ENCODE peak calls at places on chromosomes 3 and 15, in seven cellular contexts. One of them, this sample, is unnamed.

GRCh38 chr15:33675246-33675645 is 293.1 kb upstream of the CHRM5 start:
- DNase-seq in HEK293T: peak
- DNase-seq in AG04450: no peak
- DNase-seq in CD4-positive, CD25-positive, alpha-beta regulatory T cell: no peak
- DNase-seq in iris pigment epithelial cell: peak
- DNase-seq in NCI-H1105: no peak
- DNase-seq in GM19239: peak
- DNase-seq in this sample: no peak

GRCh38 chr3:180870008-180870733 is 42.3 kb upstream of the FXR1 start:
- DNase-seq in HEK293T: no peak
- DNase-seq in AG04450: no peak
- DNase-seq in CD4-positive, CD25-positive, alpha-beta regulatory T cell: no peak
- DNase-seq in iris pigment epithelial cell: no peak
- DNase-seq in NCI-H1105: no peak
- DNase-seq in GM19239: no peak
- DNase-seq in this sample: no peak

GRCh38 chr3:78913711-78914110 is 854.1 kb downstream of the ROBO1 start:
- DNase-seq in HEK293T: no peak
- DNase-seq in AG04450: no peak
- DNase-seq in CD4-positive, CD25-positive, alpha-beta regulatory T cell: no peak
- DNase-seq in iris pigment epithelial cell: no peak
- DNase-seq in NCI-H1105: no peak
- DNase-seq in GM19239: no peak
- DNase-seq in this sample: no peak

GRCh38 chr15:30953731-30954378 is 37.6 kb downstream of the MTMR10 start:
- DNase-seq in HEK293T: no peak
- DNase-seq in AG04450: peak
- DNase-seq in CD4-positive, CD25-positive, alpha-beta regulatory T cell: no peak
- DNase-seq in iris pigment epithelial cell: peak
- DNase-seq in NCI-H1105: no peak
- DNase-seq in GM19239: no peak
- DNase-seq in this sample: no peak

GRCh38 chr3:163056874-163057497 is 1560.4 kb downstream of the OTOL1 start:
- DNase-seq in HEK293T: peak
- DNase-seq in AG04450: peak
- DNase-seq in CD4-positive, CD25-positive, alpha-beta regulatory T cell: no peak
- DNase-seq in iris pigment epithelial cell: peak
- DNase-seq in NCI-H1105: peak
- DNase-seq in GM19239: peak
- DNase-seq in this sample: peak

GRCh38 chr3:42674151-42674550 is 11.2 kb upstream of the KLHL40 start:
- DNase-seq in HEK293T: no peak
- DNase-seq in AG04450: no peak
- DNase-seq in CD4-positive, CD25-positive, alpha-beta regulatory T cell: no peak
- DNase-seq in iris pigment epithelial cell: peak
- DNase-seq in NCI-H1105: no peak
- DNase-seq in GM19239: no peak
- DNase-seq in this sample: no peak

GRCh38 chr15:100812802-100813201 is 66.8 kb upstream of the ALDH1A3 start:
- DNase-seq in HEK293T: no peak
- DNase-seq in AG04450: no peak
- DNase-seq in CD4-positive, CD25-positive, alpha-beta regulatory T cell: no peak
- DNase-seq in iris pigment epithelial cell: no peak
- DNase-seq in NCI-H1105: no peak
- DNase-seq in GM19239: no peak
- DNase-seq in this sample: no peak

GRCh38 chr3:183100376-183100775 is 1.1 kb upstream of the MCCC1 start:
- DNase-seq in HEK293T: no peak
- DNase-seq in AG04450: no peak
- DNase-seq in CD4-positive, CD25-positive, alpha-beta regulatory T cell: no peak
- DNase-seq in iris pigment epithelial cell: peak
- DNase-seq in NCI-H1105: no peak
- DNase-seq in GM19239: no peak
- DNase-seq in this sample: no peak

GRCh38 chr3:56929809-56930615 is 128.3 kb upstream of the ARHGEF3 start:
- DNase-seq in HEK293T: no peak
- DNase-seq in AG04450: no peak
- DNase-seq in CD4-positive, CD25-positive, alpha-beta regulatory T cell: no peak
- DNase-seq in iris pigment epithelial cell: no peak
- DNase-seq in NCI-H1105: no peak
- DNase-seq in GM19239: no peak
- DNase-seq in this sample: no peak

GRCh38 chr15:60889506-60889905 is 339.6 kb downstream of the RORA start:
- DNase-seq in HEK293T: no peak
- DNase-seq in AG04450: no peak
- DNase-seq in CD4-positive, CD25-positive, alpha-beta regulatory T cell: no peak
- DNase-seq in iris pigment epithelial cell: no peak
- DNase-seq in NCI-H1105: no peak
- DNase-seq in GM19239: no peak
- DNase-seq in this sample: no peak

GRCh38 chr3:124441766-124442165 is 288.5 kb upstream of the UMPS start:
- DNase-seq in HEK293T: no peak
- DNase-seq in AG04450: no peak
- DNase-seq in CD4-positive, CD25-positive, alpha-beta regulatory T cell: no peak
- DNase-seq in iris pigment epithelial cell: no peak
- DNase-seq in NCI-H1105: no peak
- DNase-seq in GM19239: no peak
- DNase-seq in this sample: no peak

GRCh38 chr3:12239301-12239700 is 49.6 kb upstream of the PPARG start:
- DNase-seq in HEK293T: no peak
- DNase-seq in AG04450: no peak
- DNase-seq in CD4-positive, CD25-positive, alpha-beta regulatory T cell: no peak
- DNase-seq in iris pigment epithelial cell: no peak
- DNase-seq in NCI-H1105: no peak
- DNase-seq in GM19239: no peak
- DNase-seq in this sample: no peak

GRCh38 chr15:38896652-38897051 is 332.0 kb upstream of the RASGRP1 start:
- DNase-seq in HEK293T: no peak
- DNase-seq in AG04450: no peak
- DNase-seq in CD4-positive, CD25-positive, alpha-beta regulatory T cell: no peak
- DNase-seq in iris pigment epithelial cell: peak
- DNase-seq in NCI-H1105: no peak
- DNase-seq in GM19239: no peak
- DNase-seq in this sample: no peak

GRCh38 chr3:58132850-58133249 is 77.9 kb downstream of the DNASE1L3 start:
- DNase-seq in HEK293T: no peak
- DNase-seq in AG04450: no peak
- DNase-seq in CD4-positive, CD25-positive, alpha-beta regulatory T cell: no peak
- DNase-seq in iris pigment epithelial cell: no peak
- DNase-seq in NCI-H1105: no peak
- DNase-seq in GM19239: no peak
- DNase-seq in this sample: no peak

GRCh38 chr3:48897401-48898376 is 993 bp downstream of the SLC25A20 start:
- DNase-seq in HEK293T: no peak
- DNase-seq in AG04450: no peak
- DNase-seq in CD4-positive, CD25-positive, alpha-beta regulatory T cell: no peak
- DNase-seq in iris pigment epithelial cell: no peak
- DNase-seq in NCI-H1105: no peak
- DNase-seq in GM19239: no peak
- DNase-seq in this sample: peak

GRCh38 chr3:138493804-138494606 is 59.6 kb downstream of the ESYT3 start:
- DNase-seq in HEK293T: no peak
- DNase-seq in AG04450: peak
- DNase-seq in CD4-positive, CD25-positive, alpha-beta regulatory T cell: no peak
- DNase-seq in iris pigment epithelial cell: peak
- DNase-seq in NCI-H1105: no peak
- DNase-seq in GM19239: no peak
- DNase-seq in this sample: no peak

GRCh38 chr3:141093397-141093796 is 42.2 kb downstream of the SPSB4 start:
- DNase-seq in HEK293T: no peak
- DNase-seq in AG04450: no peak
- DNase-seq in CD4-positive, CD25-positive, alpha-beta regulatory T cell: no peak
- DNase-seq in iris pigment epithelial cell: no peak
- DNase-seq in NCI-H1105: no peak
- DNase-seq in GM19239: no peak
- DNase-seq in this sample: no peak

GRCh38 chr3:30770387-30770786 is 124.1 kb downstream of the GADL1 start:
- DNase-seq in HEK293T: no peak
- DNase-seq in AG04450: peak
- DNase-seq in CD4-positive, CD25-positive, alpha-beta regulatory T cell: no peak
- DNase-seq in iris pigment epithelial cell: peak
- DNase-seq in NCI-H1105: no peak
- DNase-seq in GM19239: no peak
- DNase-seq in this sample: no peak

GRCh38 chr15:85531083-85531482 is 150.7 kb downstream of the AKAP13 start:
- DNase-seq in HEK293T: no peak
- DNase-seq in AG04450: peak
- DNase-seq in CD4-positive, CD25-positive, alpha-beta regulatory T cell: no peak
- DNase-seq in iris pigment epithelial cell: peak
- DNase-seq in NCI-H1105: no peak
- DNase-seq in GM19239: no peak
- DNase-seq in this sample: no peak

GRCh38 chr3:72487078-72487765 is 361.0 kb downstream of the SHQ1 start:
- DNase-seq in HEK293T: peak
- DNase-seq in AG04450: peak
- DNase-seq in CD4-positive, CD25-positive, alpha-beta regulatory T cell: no peak
- DNase-seq in iris pigment epithelial cell: peak
- DNase-seq in NCI-H1105: no peak
- DNase-seq in GM19239: no peak
- DNase-seq in this sample: no peak

GRCh38 chr3:36842275-36842674 is 77.9 kb upstream of the DCLK3 start:
- DNase-seq in HEK293T: no peak
- DNase-seq in AG04450: no peak
- DNase-seq in CD4-positive, CD25-positive, alpha-beta regulatory T cell: no peak
- DNase-seq in iris pigment epithelial cell: no peak
- DNase-seq in NCI-H1105: no peak
- DNase-seq in GM19239: no peak
- DNase-seq in this sample: peak

GRCh38 chr15:65819563-65819960 is 27.5 kb upstream of the DENND4A start:
- DNase-seq in HEK293T: no peak
- DNase-seq in AG04450: no peak
- DNase-seq in CD4-positive, CD25-positive, alpha-beta regulatory T cell: no peak
- DNase-seq in iris pigment epithelial cell: peak
- DNase-seq in NCI-H1105: peak
- DNase-seq in GM19239: no peak
- DNase-seq in this sample: no peak

GRCh38 chr3:62607287-62608029 is 234.1 kb upstream of the FEZF2 start:
- DNase-seq in HEK293T: no peak
- DNase-seq in AG04450: no peak
- DNase-seq in CD4-positive, CD25-positive, alpha-beta regulatory T cell: no peak
- DNase-seq in iris pigment epithelial cell: peak
- DNase-seq in NCI-H1105: no peak
- DNase-seq in GM19239: no peak
- DNase-seq in this sample: no peak

GRCh38 chr3:52005571-52005986 is 9.9 kb upstream of the RPL29 start:
- DNase-seq in HEK293T: no peak
- DNase-seq in AG04450: peak
- DNase-seq in CD4-positive, CD25-positive, alpha-beta regulatory T cell: no peak
- DNase-seq in iris pigment epithelial cell: peak
- DNase-seq in NCI-H1105: peak
- DNase-seq in GM19239: no peak
- DNase-seq in this sample: no peak

GRCh38 chr3:172029425-172030128 is 9.8 kb upstream of the FNDC3B start:
- DNase-seq in HEK293T: no peak
- DNase-seq in AG04450: no peak
- DNase-seq in CD4-positive, CD25-positive, alpha-beta regulatory T cell: no peak
- DNase-seq in iris pigment epithelial cell: no peak
- DNase-seq in NCI-H1105: no peak
- DNase-seq in GM19239: no peak
- DNase-seq in this sample: no peak

GRCh38 chr15:51198701-51199253 is 104.1 kb upstream of the TNFAIP8L3 start:
- DNase-seq in HEK293T: no peak
- DNase-seq in AG04450: no peak
- DNase-seq in CD4-positive, CD25-positive, alpha-beta regulatory T cell: no peak
- DNase-seq in iris pigment epithelial cell: no peak
- DNase-seq in NCI-H1105: no peak
- DNase-seq in GM19239: no peak
- DNase-seq in this sample: no peak

GRCh38 chr15:80568876-80569605 is 126.1 kb upstream of the ABHD17C start:
- DNase-seq in HEK293T: no peak
- DNase-seq in AG04450: no peak
- DNase-seq in CD4-positive, CD25-positive, alpha-beta regulatory T cell: no peak
- DNase-seq in iris pigment epithelial cell: no peak
- DNase-seq in NCI-H1105: no peak
- DNase-seq in GM19239: no peak
- DNase-seq in this sample: no peak

GRCh38 chr15:48671381-48672022 is 26.0 kb upstream of the FBN1 start:
- DNase-seq in HEK293T: no peak
- DNase-seq in AG04450: peak
- DNase-seq in CD4-positive, CD25-positive, alpha-beta regulatory T cell: no peak
- DNase-seq in iris pigment epithelial cell: peak
- DNase-seq in NCI-H1105: no peak
- DNase-seq in GM19239: no peak
- DNase-seq in this sample: no peak

GRCh38 chr3:194521514-194522260 is 34.9 kb upstream of the ATP13A3 start:
- DNase-seq in HEK293T: no peak
- DNase-seq in AG04450: no peak
- DNase-seq in CD4-positive, CD25-positive, alpha-beta regulatory T cell: no peak
- DNase-seq in iris pigment epithelial cell: peak
- DNase-seq in NCI-H1105: no peak
- DNase-seq in GM19239: no peak
- DNase-seq in this sample: no peak

GRCh38 chr3:189995129-189995528 is 125.6 kb downstream of the P3H2 start:
- DNase-seq in HEK293T: no peak
- DNase-seq in AG04450: no peak
- DNase-seq in CD4-positive, CD25-positive, alpha-beta regulatory T cell: no peak
- DNase-seq in iris pigment epithelial cell: peak
- DNase-seq in NCI-H1105: no peak
- DNase-seq in GM19239: no peak
- DNase-seq in this sample: no peak

GRCh38 chr3:197298858-197299854 is 744 bp upstream of the DLG1 start:
- DNase-seq in HEK293T: peak
- DNase-seq in AG04450: no peak
- DNase-seq in CD4-positive, CD25-positive, alpha-beta regulatory T cell: peak
- DNase-seq in iris pigment epithelial cell: peak
- DNase-seq in NCI-H1105: peak
- DNase-seq in GM19239: peak
- DNase-seq in this sample: peak

GRCh38 chr3:117756580-117756979 is 1047.0 kb downstream of the TUSC7 start:
- DNase-seq in HEK293T: no peak
- DNase-seq in AG04450: no peak
- DNase-seq in CD4-positive, CD25-positive, alpha-beta regulatory T cell: no peak
- DNase-seq in iris pigment epithelial cell: no peak
- DNase-seq in NCI-H1105: peak
- DNase-seq in GM19239: no peak
- DNase-seq in this sample: no peak